ENCODE peak calls at places on chromosomes 1 and 21, in six cellular contexts. U is stimulated activated CD8-positive, alpha-beta memory T cell treated with anti-CD3 and anti-CD28 coated beads, Interleukin-2, amount 100 ng/mL, for 48 hours; H is neuronal stem cell; T is IMR-90; Y is fibroblast of the aortic adventitia; W is GM23248. M is an unnamed sample.

GRCh38 chr1:32984090-32984828 is 19.6 kb upstream of the RNF19B start:
- DNase-seq in T (peak), W (peak), U (no peak), Y (peak), H (no peak), M (peak)

GRCh38 chr1:39925727-39926342 is 24.1 kb upstream of the MYCL start:
- DNase-seq in H (no peak), W (peak), T (peak), Y (peak), U (no peak), M (peak)

GRCh38 chr1:50275564-50275963 is 147.7 kb downstream of the DMRTA2 start:
- DNase-seq in H (no peak), T (no peak), W (no peak), U (no peak), Y (no peak), M (no peak)

GRCh38 chr1:246786606-246787238 is 62.5 kb downstream of the SCCPDH start:
- DNase-seq in T (no peak), H (no peak), W (no peak), U (no peak), Y (no peak), M (no peak)

GRCh38 chr1:150281221-150281757 is 1.1 kb upstream of the CIART start:
- DNase-seq in U (peak), H (peak), T (peak), W (peak), Y (peak), M (peak)

GRCh38 chr21:42660118-42660470 is 6.7 kb downstream of the PDE9A start:
- DNase-seq in H (no peak), U (no peak), Y (no peak), W (no peak), T (no peak), M (no peak)

GRCh38 chr1:201655243-201655642 is 116.3 kb downstream of the NAV1 start:
- DNase-seq in W (peak), T (peak), Y (peak), H (no peak), U (no peak), M (peak)

GRCh38 chr21:25179116-25179515 is 428.2 kb downstream of the MRPL39 start:
- DNase-seq in W (peak), H (no peak), T (peak), U (no peak), Y (peak), M (peak)

GRCh38 chr1:88296227-88297010 is 387.7 kb upstream of the PKN2 start:
- DNase-seq in H (no peak), T (no peak), Y (no peak), W (no peak), U (no peak), M (no peak)

GRCh38 chr1:162536511-162536910 is 25.0 kb upstream of the UAP1 start:
- DNase-seq in W (peak), Y (peak), H (no peak), U (no peak), T (peak), M (peak)

GRCh38 chr1:175169305-175170018 is 23.1 kb downstream of the KIAA0040 start:
- DNase-seq in U (no peak), H (no peak), W (no peak), Y (peak), T (no peak), M (no peak)

GRCh38 chr1:197021716-197022115 is 44.4 kb downstream of the CFHR5 start:
- DNase-seq in Y (no peak), T (no peak), U (no peak), W (no peak), H (no peak), M (no peak)

GRCh38 chr1:187491082-187491720 is 662.5 kb downstream of the PLA2G4A start:
- DNase-seq in Y (no peak), W (peak), H (no peak), T (peak), U (no peak), M (peak)

GRCh38 chr1:169604781-169605560 is 18.7 kb upstream of the F5 start:
- DNase-seq in W (no peak), Y (no peak), H (no peak), U (no peak), T (no peak), M (no peak)

GRCh38 chr1:93576346-93576745 is 105.3 kb downstream of the BCAR3 start:
- DNase-seq in W (no peak), H (no peak), T (no peak), Y (no peak), U (no peak), M (no peak)

GRCh38 chr1:38586993-38587646 is 272.5 kb downstream of the RRAGC start:
- DNase-seq in Y (peak), H (peak), W (peak), U (peak), T (no peak), M (peak)

GRCh38 chr1:46718340-46718726 is 581 bp downstream of the EFCAB14 start:
- DNase-seq in Y (no peak), H (no peak), W (peak), T (no peak), U (no peak), M (no peak)

GRCh38 chr1:2972011-2972878 is 49.0 kb upstream of the ACTRT2 start:
- DNase-seq in H (no peak), T (no peak), U (no peak), Y (no peak), W (no peak), M (no peak)

GRCh38 chr1:76238094-76238551 is 163.6 kb downstream of the ST6GALNAC3 start:
- DNase-seq in U (no peak), Y (no peak), T (no peak), W (no peak), H (no peak), M (no peak)

GRCh38 chr1:58815069-58815679 is 31.3 kb upstream of the JUN start:
- DNase-seq in H (peak), W (peak), Y (peak), U (peak), T (peak), M (peak)

GRCh38 chr1:116710326-116711060 is 43.0 kb upstream of the IGSF3 start:
- DNase-seq in H (no peak), W (no peak), Y (peak), U (no peak), T (no peak), M (no peak)

GRCh38 chr1:109661391-109661790 is 5.5 kb downstream of the GSTM4 start:
- DNase-seq in U (no peak), W (no peak), H (no peak), Y (no peak), T (no peak), M (no peak)

GRCh38 chr1:46611691-46612221 is 4.9 kb downstream of the MOB3C start:
- DNase-seq in U (no peak), Y (no peak), H (no peak), W (peak), T (no peak), M (no peak)

GRCh38 chr1:81706650-81707435 is 93.9 kb upstream of the ADGRL2 start:
- DNase-seq in W (peak), H (no peak), T (peak), Y (peak), U (no peak), M (peak)

GRCh38 chr1:12005488-12006166 is 13.7 kb upstream of the MIIP start:
- DNase-seq in W (no peak), T (no peak), U (no peak), Y (no peak), H (no peak), M (no peak)

GRCh38 chr1:60984066-60984799 is 98.1 kb upstream of the NFIA start:
- DNase-seq in U (no peak), Y (peak), H (no peak), T (peak), W (peak), M (peak)

GRCh38 chr21:27586986-27587385 is 620.1 kb upstream of the ADAMTS5 start:
- DNase-seq in Y (no peak), T (no peak), U (no peak), H (no peak), W (peak), M (no peak)

GRCh38 chr1:100511058-100511457 is 26.9 kb upstream of the GPR88 start:
- DNase-seq in H (no peak), W (no peak), T (no peak), Y (no peak), U (no peak), M (no peak)

GRCh38 chr1:218164111-218164929 is 120.8 kb upstream of the RRP15 start:
- DNase-seq in H (peak), U (no peak), Y (peak), W (peak), T (peak), M (peak)

GRCh38 chr21:35179990-35180557 is 131.0 kb upstream of the RUNX1 start:
- DNase-seq in W (peak), H (no peak), T (peak), U (no peak), Y (peak), M (peak)

GRCh38 chr1:225999912-226000337 is 782 bp upstream of the SDE2 start:
- DNase-seq in H (no peak), Y (peak), T (peak), W (peak), U (no peak), M (no peak)

GRCh38 chr1:145918992-145919939 is 749 bp upstream of the PEX11B start:
- DNase-seq in W (peak), U (no peak), T (peak), H (peak), Y (peak), M (peak)

GRCh38 chr1:74314438-74314837 is 79.3 kb downstream of the TNNI3K start:
- DNase-seq in Y (no peak), T (no peak), H (no peak), U (no peak), W (no peak), M (peak)

GRCh38 chr1:77395051-77395450 is 113.2 kb downstream of the AK5 start:
- DNase-seq in W (peak), Y (no peak), H (no peak), T (no peak), U (no peak), M (no peak)

GRCh38 chr1:236220473-236220872 is 61.3 kb downstream of the ERO1B start:
- DNase-seq in W (no peak), U (no peak), H (no peak), T (no peak), Y (no peak), M (no peak)

GRCh38 chr1:63322944-63323865 is 838 bp downstream of the FOXD3 start:
- DNase-seq in Y (no peak), T (no peak), U (no peak), H (peak), W (peak), M (no peak)

GRCh38 chr1:32743380-32744062 is 41.0 kb upstream of the SYNC start:
- DNase-seq in W (peak), T (no peak), H (no peak), U (no peak), Y (no peak), M (no peak)

M was measured in HCEC 1CT.